ENCODE peak calls at places on chromosomes 1 and 21, in nine cellular contexts. C, Q, H, T, S, W, V, X and D are unnamed samples.

GRCh38 chr21:44943005-44943685 is 3.3 kb downstream of the SLX9 start:
- DNase-seq in C (no peak), Q (no peak), H (no peak), T (no peak), S (no peak), W (no peak), V (no peak), X (no peak), D (no peak)

GRCh38 chr1:38291906-38292521 is 245.4 kb upstream of the POU3F1 start:
- DNase-seq in C (no peak), Q (no peak), H (peak), T (peak), S (no peak), W (no peak), V (no peak), X (no peak), D (no peak)

GRCh38 chr1:40715660-40716059 is 24.2 kb downstream of the NFYC start:
- DNase-seq in C (no peak), Q (no peak), H (no peak), T (no peak), S (no peak), W (no peak), V (no peak), X (no peak), D (no peak)

GRCh38 chr1:197330213-197330612 is 62.2 kb downstream of the CRB1 start:
- DNase-seq in C (no peak), Q (no peak), H (peak), T (no peak), S (no peak), W (no peak), V (no peak), X (no peak), D (no peak)

GRCh38 chr1:211068976-211069375 is 65.0 kb downstream of the KCNH1 start:
- DNase-seq in C (no peak), Q (no peak), H (no peak), T (no peak), S (no peak), W (no peak), V (no peak), X (no peak), D (no peak)

GRCh38 chr1:226048886-226049285 is 13.6 kb upstream of the H3-3A start:
- DNase-seq in C (no peak), Q (no peak), H (no peak), T (no peak), S (no peak), W (no peak), V (no peak), X (no peak), D (no peak)

GRCh38 chr1:43565600-43566360 is 35.1 kb downstream of the PTPRF start:
- DNase-seq in C (peak), Q (peak), H (peak), T (peak), S (no peak), W (peak), V (peak), X (no peak), D (peak)

GRCh38 chr1:176932114-176933104 is 232.1 kb downstream of the ASTN1 start:
- DNase-seq in C (no peak), Q (no peak), H (peak), T (no peak), S (no peak), W (no peak), V (no peak), X (no peak), D (no peak)

GRCh38 chr1:21344098-21344749 is 54.0 kb upstream of the ECE1 start:
- DNase-seq in C (no peak), Q (no peak), H (no peak), T (no peak), S (no peak), W (no peak), V (no peak), X (no peak), D (no peak)

GRCh38 chr1:214404154-214404553 is 123.2 kb downstream of the SMYD2 start:
- DNase-seq in C (no peak), Q (no peak), H (no peak), T (no peak), S (no peak), W (no peak), V (no peak), X (no peak), D (no peak)

GRCh38 chr1:43600033-43601020 is 49.6 kb upstream of the KDM4A start:
- DNase-seq in C (no peak), Q (no peak), H (no peak), T (no peak), S (no peak), W (no peak), V (no peak), X (no peak), D (no peak)

GRCh38 chr1:51969038-51969705 is 21.3 kb downstream of the RAB3B start:
- DNase-seq in C (no peak), Q (no peak), H (no peak), T (no peak), S (no peak), W (no peak), V (no peak), X (no peak), D (no peak)

GRCh38 chr1:236502972-236503639 is 20.7 kb upstream of the LGALS8 start:
- DNase-seq in C (no peak), Q (peak), H (peak), T (peak), S (no peak), W (no peak), V (no peak), X (peak), D (no peak)

GRCh38 chr1:26900001-26900814 is at the start of gene GPATCH3:
- DNase-seq in C (peak), Q (peak), H (peak), T (peak), S (peak), W (peak), V (peak), X (peak), D (peak)

GRCh38 chr1:209880051-209880450 is 52.3 kb downstream of the UTP25 start:
- DNase-seq in C (no peak), Q (no peak), H (no peak), T (no peak), S (no peak), W (no peak), V (no peak), X (no peak), D (no peak)

GRCh38 chr1:67020304-67020703 is 33.6 kb downstream of the SLC35D1 start:
- DNase-seq in C (no peak), Q (no peak), H (no peak), T (no peak), S (no peak), W (no peak), V (no peak), X (no peak), D (no peak)

GRCh38 chr1:219973221-219973620 is 44.9 kb upstream of the SLC30A10 start:
- DNase-seq in C (no peak), Q (no peak), H (no peak), T (no peak), S (no peak), W (no peak), V (no peak), X (no peak), D (no peak)

GRCh38 chr1:244897476-244898254 is 33.3 kb upstream of the HNRNPU start:
- DNase-seq in C (no peak), Q (no peak), H (no peak), T (no peak), S (no peak), W (no peak), V (no peak), X (no peak), D (no peak)

GRCh38 chr1:239682945-239683344 is 296.6 kb downstream of the CHRM3 start:
- DNase-seq in C (no peak), Q (no peak), H (no peak), T (no peak), S (no peak), W (no peak), V (no peak), X (no peak), D (no peak)

GRCh38 chr21:45543710-45544448 is 1.6 kb upstream of the SLC19A1 start:
- DNase-seq in C (no peak), Q (peak), H (no peak), T (no peak), S (peak), W (no peak), V (no peak), X (no peak), D (no peak)

GRCh38 chr1:219833214-219833816 is 95.0 kb downstream of the SLC30A10 start:
- DNase-seq in C (no peak), Q (no peak), H (no peak), T (no peak), S (no peak), W (no peak), V (no peak), X (no peak), D (no peak)

GRCh38 chr1:94602312-94602711 is 60.8 kb upstream of the F3 start:
- DNase-seq in C (no peak), Q (no peak), H (no peak), T (peak), S (no peak), W (no peak), V (peak), X (no peak), D (peak)

GRCh38 chr21:41913230-41913629 is 34.1 kb upstream of the PRDM15 start:
- DNase-seq in C (no peak), Q (no peak), H (no peak), T (no peak), S (no peak), W (no peak), V (no peak), X (no peak), D (no peak)

GRCh38 chr1:108012553-108012952 is 47.6 kb upstream of the VAV3 start:
- DNase-seq in C (no peak), Q (no peak), H (no peak), T (no peak), S (no peak), W (no peak), V (no peak), X (no peak), D (no peak)

GRCh38 chr1:81509619-81510018 is 291.1 kb upstream of the ADGRL2 start:
- DNase-seq in C (no peak), Q (no peak), H (peak), T (no peak), S (no peak), W (no peak), V (no peak), X (no peak), D (no peak)

GRCh38 chr1:3050603-3051002 is 18.4 kb upstream of the PRDM16 start:
- DNase-seq in C (no peak), Q (no peak), H (no peak), T (no peak), S (no peak), W (no peak), V (no peak), X (no peak), D (no peak)

GRCh38 chr1:181442181-181442525 is 41.2 kb upstream of the CACNA1E start:
- DNase-seq in C (no peak), Q (no peak), H (no peak), T (no peak), S (no peak), W (no peak), V (no peak), X (no peak), D (no peak)